ENCODE peak calls at places on chromosomes 6 and 20, in eight cellular contexts. One of them, this sample, is unnamed.

GRCh38 chr20:50425076-50425475 is 85.1 kb upstream of the PTPN1 start:
- DNase-seq in endothelial cell of umbilical vein: no peak
- DNase-seq in activated CD8-positive, alpha-beta memory T cell treated with anti-CD3 and anti-CD28 coated beads for 24 hours: no peak
- DNase-seq in activated T-cell treated with anti-CD3 and anti-CD28 coated beads for 4 hours: no peak
- DNase-seq in fibroblast of the conjunctiva: no peak
- DNase-seq in naive thymus-derived CD8-positive, alpha-beta T cell: no peak
- DNase-seq in activated CD4-positive, alpha-beta T cell treated with anti-CD3 and anti-CD28 coated beads, Interleukin-2, amount 10 ng/mL, durations not matched to agents 7 days and 5 days: no peak
- DNase-seq in GM23248: peak; percentile 30
- DNase-seq in this sample: peak; percentile 43

GRCh38 chr20:51928931-51929330 is 126.6 kb upstream of the SALL4 start:
- DNase-seq in endothelial cell of umbilical vein: peak; percentile 53
- DNase-seq in activated CD8-positive, alpha-beta memory T cell treated with anti-CD3 and anti-CD28 coated beads for 24 hours: no peak
- DNase-seq in activated T-cell treated with anti-CD3 and anti-CD28 coated beads for 4 hours: no peak
- DNase-seq in fibroblast of the conjunctiva: no peak
- DNase-seq in naive thymus-derived CD8-positive, alpha-beta T cell: no peak
- DNase-seq in activated CD4-positive, alpha-beta T cell treated with anti-CD3 and anti-CD28 coated beads, Interleukin-2, amount 10 ng/mL, durations not matched to agents 7 days and 5 days: no peak
- DNase-seq in GM23248: peak; percentile 14
- DNase-seq in this sample: no peak

GRCh38 chr20:53763707-53764415 is 170.2 kb upstream of the ZNF217 start:
- DNase-seq in endothelial cell of umbilical vein: peak; percentile 46
- DNase-seq in activated CD8-positive, alpha-beta memory T cell treated with anti-CD3 and anti-CD28 coated beads for 24 hours: no peak
- DNase-seq in activated T-cell treated with anti-CD3 and anti-CD28 coated beads for 4 hours: no peak
- DNase-seq in fibroblast of the conjunctiva: no peak
- DNase-seq in naive thymus-derived CD8-positive, alpha-beta T cell: no peak
- DNase-seq in activated CD4-positive, alpha-beta T cell treated with anti-CD3 and anti-CD28 coated beads, Interleukin-2, amount 10 ng/mL, durations not matched to agents 7 days and 5 days: no peak
- DNase-seq in GM23248: peak; percentile 57
- DNase-seq in this sample: no peak

GRCh38 chr6:134453792-134454510 is 136.0 kb upstream of the SGK1 start:
- DNase-seq in endothelial cell of umbilical vein: no peak
- DNase-seq in activated CD8-positive, alpha-beta memory T cell treated with anti-CD3 and anti-CD28 coated beads for 24 hours: no peak
- DNase-seq in activated T-cell treated with anti-CD3 and anti-CD28 coated beads for 4 hours: no peak
- DNase-seq in fibroblast of the conjunctiva: no peak
- DNase-seq in naive thymus-derived CD8-positive, alpha-beta T cell: no peak
- DNase-seq in activated CD4-positive, alpha-beta T cell treated with anti-CD3 and anti-CD28 coated beads, Interleukin-2, amount 10 ng/mL, durations not matched to agents 7 days and 5 days: no peak
- DNase-seq in GM23248: no peak
- DNase-seq in this sample: peak; percentile 46

GRCh38 chr6:487956-488355 is 96.4 kb downstream of the IRF4 start:
- DNase-seq in endothelial cell of umbilical vein: no peak
- DNase-seq in activated CD8-positive, alpha-beta memory T cell treated with anti-CD3 and anti-CD28 coated beads for 24 hours: no peak
- DNase-seq in activated T-cell treated with anti-CD3 and anti-CD28 coated beads for 4 hours: no peak
- DNase-seq in fibroblast of the conjunctiva: no peak
- DNase-seq in naive thymus-derived CD8-positive, alpha-beta T cell: no peak
- DNase-seq in activated CD4-positive, alpha-beta T cell treated with anti-CD3 and anti-CD28 coated beads, Interleukin-2, amount 10 ng/mL, durations not matched to agents 7 days and 5 days: no peak
- DNase-seq in GM23248: no peak
- DNase-seq in this sample: peak; percentile 67

GRCh38 chr6:152277826-152278247 is 359.3 kb downstream of the SYNE1 start:
- DNase-seq in endothelial cell of umbilical vein: no peak
- DNase-seq in activated CD8-positive, alpha-beta memory T cell treated with anti-CD3 and anti-CD28 coated beads for 24 hours: no peak
- DNase-seq in activated T-cell treated with anti-CD3 and anti-CD28 coated beads for 4 hours: no peak
- DNase-seq in fibroblast of the conjunctiva: no peak
- DNase-seq in naive thymus-derived CD8-positive, alpha-beta T cell: no peak
- DNase-seq in activated CD4-positive, alpha-beta T cell treated with anti-CD3 and anti-CD28 coated beads, Interleukin-2, amount 10 ng/mL, durations not matched to agents 7 days and 5 days: no peak
- DNase-seq in GM23248: no peak
- DNase-seq in this sample: peak; percentile 17

GRCh38 chr20:17904027-17904426 is 64.6 kb downstream of the SNX5 start:
- DNase-seq in endothelial cell of umbilical vein: no peak
- DNase-seq in activated CD8-positive, alpha-beta memory T cell treated with anti-CD3 and anti-CD28 coated beads for 24 hours: no peak
- DNase-seq in activated T-cell treated with anti-CD3 and anti-CD28 coated beads for 4 hours: no peak
- DNase-seq in fibroblast of the conjunctiva: no peak
- DNase-seq in naive thymus-derived CD8-positive, alpha-beta T cell: no peak
- DNase-seq in activated CD4-positive, alpha-beta T cell treated with anti-CD3 and anti-CD28 coated beads, Interleukin-2, amount 10 ng/mL, durations not matched to agents 7 days and 5 days: no peak
- DNase-seq in GM23248: no peak
- DNase-seq in this sample: no peak

GRCh38 chr6:68880050-68880449 is 245.0 kb downstream of the ADGRB3 start:
- DNase-seq in endothelial cell of umbilical vein: no peak
- DNase-seq in activated CD8-positive, alpha-beta memory T cell treated with anti-CD3 and anti-CD28 coated beads for 24 hours: no peak
- DNase-seq in activated T-cell treated with anti-CD3 and anti-CD28 coated beads for 4 hours: no peak
- DNase-seq in fibroblast of the conjunctiva: no peak
- DNase-seq in naive thymus-derived CD8-positive, alpha-beta T cell: no peak
- DNase-seq in activated CD4-positive, alpha-beta T cell treated with anti-CD3 and anti-CD28 coated beads, Interleukin-2, amount 10 ng/mL, durations not matched to agents 7 days and 5 days: no peak
- DNase-seq in GM23248: peak; percentile 3
- DNase-seq in this sample: no peak

GRCh38 chr6:41743406-41744235 is 3.6 kb downstream of the PGC start:
- DNase-seq in endothelial cell of umbilical vein: no peak
- DNase-seq in activated CD8-positive, alpha-beta memory T cell treated with anti-CD3 and anti-CD28 coated beads for 24 hours: no peak
- DNase-seq in activated T-cell treated with anti-CD3 and anti-CD28 coated beads for 4 hours: no peak
- DNase-seq in fibroblast of the conjunctiva: no peak
- DNase-seq in naive thymus-derived CD8-positive, alpha-beta T cell: no peak
- DNase-seq in activated CD4-positive, alpha-beta T cell treated with anti-CD3 and anti-CD28 coated beads, Interleukin-2, amount 10 ng/mL, durations not matched to agents 7 days and 5 days: no peak
- DNase-seq in GM23248: no peak
- DNase-seq in this sample: no peak

GRCh38 chr20:44038681-44039123 is 124.0 kb downstream of the TOX2 start:
- DNase-seq in endothelial cell of umbilical vein: no peak
- DNase-seq in activated CD8-positive, alpha-beta memory T cell treated with anti-CD3 and anti-CD28 coated beads for 24 hours: no peak
- DNase-seq in activated T-cell treated with anti-CD3 and anti-CD28 coated beads for 4 hours: no peak
- DNase-seq in fibroblast of the conjunctiva: no peak
- DNase-seq in naive thymus-derived CD8-positive, alpha-beta T cell: no peak
- DNase-seq in activated CD4-positive, alpha-beta T cell treated with anti-CD3 and anti-CD28 coated beads, Interleukin-2, amount 10 ng/mL, durations not matched to agents 7 days and 5 days: no peak
- DNase-seq in GM23248: peak; percentile 20
- DNase-seq in this sample: peak; percentile 88

GRCh38 chr6:78565997-78566396 is 301.4 kb upstream of the IRAK1BP1 start:
- DNase-seq in endothelial cell of umbilical vein: no peak
- DNase-seq in activated CD8-positive, alpha-beta memory T cell treated with anti-CD3 and anti-CD28 coated beads for 24 hours: no peak
- DNase-seq in activated T-cell treated with anti-CD3 and anti-CD28 coated beads for 4 hours: no peak
- DNase-seq in fibroblast of the conjunctiva: no peak
- DNase-seq in naive thymus-derived CD8-positive, alpha-beta T cell: no peak
- DNase-seq in activated CD4-positive, alpha-beta T cell treated with anti-CD3 and anti-CD28 coated beads, Interleukin-2, amount 10 ng/mL, durations not matched to agents 7 days and 5 days: no peak
- DNase-seq in GM23248: no peak
- DNase-seq in this sample: no peak

GRCh38 chr6:66849843-66850242 is 1142.8 kb upstream of the EYS start:
- DNase-seq in endothelial cell of umbilical vein: no peak
- DNase-seq in activated CD8-positive, alpha-beta memory T cell treated with anti-CD3 and anti-CD28 coated beads for 24 hours: no peak
- DNase-seq in activated T-cell treated with anti-CD3 and anti-CD28 coated beads for 4 hours: no peak
- DNase-seq in fibroblast of the conjunctiva: no peak
- DNase-seq in naive thymus-derived CD8-positive, alpha-beta T cell: no peak
- DNase-seq in activated CD4-positive, alpha-beta T cell treated with anti-CD3 and anti-CD28 coated beads, Interleukin-2, amount 10 ng/mL, durations not matched to agents 7 days and 5 days: no peak
- DNase-seq in GM23248: no peak
- DNase-seq in this sample: no peak

GRCh38 chr20:32968833-32969241 is 35.4 kb downstream of the SUN5 start:
- DNase-seq in endothelial cell of umbilical vein: no peak
- DNase-seq in activated CD8-positive, alpha-beta memory T cell treated with anti-CD3 and anti-CD28 coated beads for 24 hours: peak; percentile 71
- DNase-seq in activated T-cell treated with anti-CD3 and anti-CD28 coated beads for 4 hours: no peak
- DNase-seq in fibroblast of the conjunctiva: no peak
- DNase-seq in naive thymus-derived CD8-positive, alpha-beta T cell: peak; percentile 22
- DNase-seq in activated CD4-positive, alpha-beta T cell treated with anti-CD3 and anti-CD28 coated beads, Interleukin-2, amount 10 ng/mL, durations not matched to agents 7 days and 5 days: no peak
- DNase-seq in GM23248: peak; percentile 37
- DNase-seq in this sample: no peak

GRCh38 chr20:1499528-1500420 is 8.6 kb upstream of the SIRPB2 start:
- DNase-seq in endothelial cell of umbilical vein: no peak
- DNase-seq in activated CD8-positive, alpha-beta memory T cell treated with anti-CD3 and anti-CD28 coated beads for 24 hours: no peak
- DNase-seq in activated T-cell treated with anti-CD3 and anti-CD28 coated beads for 4 hours: no peak
- DNase-seq in fibroblast of the conjunctiva: no peak
- DNase-seq in naive thymus-derived CD8-positive, alpha-beta T cell: no peak
- DNase-seq in activated CD4-positive, alpha-beta T cell treated with anti-CD3 and anti-CD28 coated beads, Interleukin-2, amount 10 ng/mL, durations not matched to agents 7 days and 5 days: no peak
- DNase-seq in GM23248: no peak
- DNase-seq in this sample: no peak

GRCh38 chr6:78947962-78948361 is 80.6 kb downstream of the IRAK1BP1 start:
- DNase-seq in endothelial cell of umbilical vein: peak; percentile 59
- DNase-seq in activated CD8-positive, alpha-beta memory T cell treated with anti-CD3 and anti-CD28 coated beads for 24 hours: no peak
- DNase-seq in activated T-cell treated with anti-CD3 and anti-CD28 coated beads for 4 hours: no peak
- DNase-seq in fibroblast of the conjunctiva: peak; percentile 8
- DNase-seq in naive thymus-derived CD8-positive, alpha-beta T cell: no peak
- DNase-seq in activated CD4-positive, alpha-beta T cell treated with anti-CD3 and anti-CD28 coated beads, Interleukin-2, amount 10 ng/mL, durations not matched to agents 7 days and 5 days: no peak
- DNase-seq in GM23248: peak; percentile 47
- DNase-seq in this sample: no peak

GRCh38 chr20:45358282-45359068 is 4.5 kb upstream of the SYS1 start:
- DNase-seq in endothelial cell of umbilical vein: peak; percentile 89
- DNase-seq in activated CD8-positive, alpha-beta memory T cell treated with anti-CD3 and anti-CD28 coated beads for 24 hours: no peak
- DNase-seq in activated T-cell treated with anti-CD3 and anti-CD28 coated beads for 4 hours: no peak
- DNase-seq in fibroblast of the conjunctiva: no peak
- DNase-seq in naive thymus-derived CD8-positive, alpha-beta T cell: no peak
- DNase-seq in activated CD4-positive, alpha-beta T cell treated with anti-CD3 and anti-CD28 coated beads, Interleukin-2, amount 10 ng/mL, durations not matched to agents 7 days and 5 days: no peak
- DNase-seq in GM23248: peak; percentile 95
- DNase-seq in this sample: no peak

GRCh38 chr6:104940238-104940880 is 16.5 kb upstream of the LIN28B start:
- DNase-seq in endothelial cell of umbilical vein: no peak
- DNase-seq in activated CD8-positive, alpha-beta memory T cell treated with anti-CD3 and anti-CD28 coated beads for 24 hours: no peak
- DNase-seq in activated T-cell treated with anti-CD3 and anti-CD28 coated beads for 4 hours: no peak
- DNase-seq in fibroblast of the conjunctiva: no peak
- DNase-seq in naive thymus-derived CD8-positive, alpha-beta T cell: no peak
- DNase-seq in activated CD4-positive, alpha-beta T cell treated with anti-CD3 and anti-CD28 coated beads, Interleukin-2, amount 10 ng/mL, durations not matched to agents 7 days and 5 days: no peak
- DNase-seq in GM23248: no peak
- DNase-seq in this sample: peak; percentile 85

This sample was measured in glutamatergic neuron.